ENCODE peak calls at places on chromosomes 7 and 10, in eight cellular contexts. W is GM12865; J is substantia nigra; Z is fibroblast of lung; F is psoas muscle; S is lower lobe of right lung; L is NB4; Q is naive thymus-derived CD4-positive, alpha-beta T cell. H is an unnamed sample.
A peak's percentile ranks its signal among the peaks of the same experiment; 100 is the strongest.

GRCh38 chr7:133513608-133514007 is 260.7 kb downstream of the EXOC4 start:
- DNase-seq in W (no peak), J (no peak), Z (peak; percentile 84), F (no peak), S (no peak), L (no peak), Q (no peak), H (peak; percentile 10)

GRCh38 chr10:118992496-118992895 is 37.0 kb upstream of the NANOS1 start:
- DNase-seq in W (no peak), J (no peak), Z (no peak), F (no peak), S (no peak), L (no peak), Q (no peak), H (no peak)

GRCh38 chr7:2918406-2918805 is 74.3 kb upstream of the GNA12 start:
- DNase-seq in W (no peak), J (no peak), Z (no peak), F (no peak), S (no peak), L (no peak), Q (no peak), H (no peak)

GRCh38 chr7:18792866-18793595 is 297.5 kb downstream of the HDAC9 start:
- DNase-seq in W (no peak), J (no peak), Z (peak; percentile 52), F (no peak), S (no peak), L (no peak), Q (no peak), H (no peak)

GRCh38 chr10:15015451-15015850 is 28.3 kb upstream of the OLAH start:
- DNase-seq in W (no peak), J (no peak), Z (no peak), F (no peak), S (no peak), L (no peak), Q (no peak), H (no peak)

GRCh38 chr7:77455334-77455733 is 39.2 kb upstream of the GSAP start:
- DNase-seq in W (no peak), J (peak; percentile 59), Z (peak; percentile 95), F (peak; percentile 88), S (no peak), L (no peak), Q (no peak), H (peak; percentile 68)

GRCh38 chr7:18553585-18554055 is 58.1 kb downstream of the HDAC9 start:
- DNase-seq in W (no peak), J (no peak), Z (no peak), F (no peak), S (no peak), L (no peak), Q (no peak), H (no peak)

GRCh38 chr7:47422631-47423030 is 159.3 kb downstream of the TNS3 start:
- DNase-seq in W (no peak), J (no peak), Z (peak; percentile 85), F (no peak), S (no peak), L (no peak), Q (no peak), H (no peak)

GRCh38 chr10:66931949-66932343 is 6.1 kb downstream of the LRRTM3 start:
- DNase-seq in W (no peak), J (peak; percentile 71), Z (no peak), F (no peak), S (no peak), L (no peak), Q (no peak), H (no peak)

GRCh38 chr7:2713370-2713769 is 25.4 kb downstream of the AMZ1 start:
- DNase-seq in W (no peak), J (peak; percentile 22), Z (peak; percentile 12), F (no peak), S (no peak), L (peak; percentile 80), Q (no peak), H (no peak)

GRCh38 chr7:13742719-13743640 is 246.5 kb downstream of the ETV1 start:
- DNase-seq in W (peak; percentile 5), J (peak; percentile 56), Z (peak; percentile 78), F (no peak), S (peak; percentile 35), L (peak; percentile 51), Q (no peak), H (no peak)

GRCh38 chr7:81715984-81716588 is 53.8 kb downstream of the HGF start:
- DNase-seq in W (peak; percentile 54), J (no peak), Z (peak; percentile 60), F (no peak), S (no peak), L (peak; percentile 27), Q (no peak), H (no peak)

GRCh38 chr7:24241216-24241615 is 42.8 kb upstream of the NPY start:
- DNase-seq in W (no peak), J (no peak), Z (no peak), F (no peak), S (no peak), L (no peak), Q (no peak), H (no peak)

GRCh38 chr10:24784923-24785322 is 61.2 kb upstream of the ARHGAP21 start:
- DNase-seq in W (no peak), J (peak; percentile 23), Z (no peak), F (no peak), S (no peak), L (no peak), Q (no peak), H (no peak)

GRCh38 chr10:77780180-77780579 is 142.6 kb upstream of the KCNMA1 start:
- DNase-seq in W (no peak), J (no peak), Z (no peak), F (no peak), S (no peak), L (no peak), Q (no peak), H (no peak)

GRCh38 chr7:86833360-86833759 is 189.7 kb downstream of the GRM3 start:
- DNase-seq in W (no peak), J (no peak), Z (no peak), F (no peak), S (no peak), L (no peak), Q (no peak), H (no peak)

GRCh38 chr7:51015581-51015980 is 232.9 kb upstream of the GRB10 start:
- DNase-seq in W (no peak), J (no peak), Z (no peak), F (no peak), S (no peak), L (no peak), Q (no peak), H (no peak)

GRCh38 chr7:43785425-43785824 is 26.9 kb downstream of the BLVRA start:
- DNase-seq in W (no peak), J (no peak), Z (peak; percentile 90), F (no peak), S (no peak), L (no peak), Q (no peak), H (peak; percentile 84)